ENCODE peak calls at places on chromosomes 6 and 20, in eight cellular contexts. G is endothelial cell; U is SHP77; T is NCI-H187; Y is heart left ventricle; W is neural progenitor cell; N is Right ventricle myocardium inferior; B is activated CD4-positive, alpha-beta T cell treated with anti-CD3 and anti-CD28 coated beads, Interleukin-2, amount 50 U/mL, for 1 hour. S is an unnamed sample.

GRCh38 chr20:2845607-2846006 is 5.1 kb downstream of the VPS16 start:
- DNase-seq in G (no peak), U (no peak), T (no peak), Y (no peak), W (no peak), N (no peak), B (no peak), S (no peak)

GRCh38 chr20:51797357-51798025 is 4.8 kb downstream of the SALL4 start:
- DNase-seq in G (no peak), U (peak), T (no peak), Y (no peak), W (peak), N (no peak), B (no peak), S (no peak)

GRCh38 chr20:25288291-25289181 is 40.7 kb downstream of the PYGB start:
- DNase-seq in G (no peak), U (no peak), T (no peak), Y (peak), W (no peak), N (peak), B (no peak), S (peak)

GRCh38 chr6:293185-294174 is 1.2 kb downstream of the DUSP22 start:
- DNase-seq in G (no peak), U (no peak), T (no peak), Y (peak), W (peak), N (no peak), B (peak), S (peak)

GRCh38 chr6:28922004-28922840 is 1.6 kb downstream of the TRIM27 start:
- DNase-seq in G (no peak), U (peak), T (no peak), Y (no peak), W (no peak), N (no peak), B (peak), S (no peak)

GRCh38 chr6:38413097-38413800 is 226.5 kb downstream of the BTBD9 start:
- DNase-seq in G (no peak), U (no peak), T (no peak), Y (peak), W (no peak), N (no peak), B (no peak), S (no peak)

GRCh38 chr20:10329387-10330005 is 104.5 kb downstream of the MKKS start:
- DNase-seq in G (no peak), U (peak), T (no peak), Y (no peak), W (no peak), N (no peak), B (no peak), S (no peak)

GRCh38 chr6:71531841-71532240 is 243.2 kb downstream of the OGFRL1 start:
- DNase-seq in G (no peak), U (no peak), T (no peak), Y (no peak), W (no peak), N (no peak), B (no peak), S (no peak)

GRCh38 chr6:145863988-145864616 is 49.5 kb upstream of the FBXO30 start:
- DNase-seq in G (no peak), U (no peak), T (no peak), Y (no peak), W (no peak), N (no peak), B (no peak), S (no peak)

GRCh38 chr6:98384766-98385165 is 449.6 kb upstream of the POU3F2 start:
- DNase-seq in G (no peak), U (no peak), T (no peak), Y (no peak), W (peak), N (no peak), B (no peak), S (no peak)

GRCh38 chr20:14820771-14821170 is 483.4 kb upstream of the FLRT3 start:
- DNase-seq in G (no peak), U (peak), T (no peak), Y (no peak), W (peak), N (no peak), B (no peak), S (no peak)

GRCh38 chr20:51183443-51183842 is 160.5 kb upstream of the KCNG1 start:
- DNase-seq in G (no peak), U (no peak), T (no peak), Y (no peak), W (no peak), N (no peak), B (no peak), S (no peak)

GRCh38 chr20:51800132-51800721 is 2.1 kb downstream of the SALL4 start:
- DNase-seq in G (peak), U (no peak), T (no peak), Y (peak), W (peak), N (no peak), B (peak), S (peak)

GRCh38 chr6:46053034-46053933 is 37.6 kb upstream of the CLIC5 start:
- DNase-seq in G (no peak), U (no peak), T (peak), Y (peak), W (no peak), N (no peak), B (no peak), S (peak)

GRCh38 chr20:61957961-61958715 is 107.5 kb downstream of the TAF4 start:
- DNase-seq in G (peak), U (no peak), T (no peak), Y (no peak), W (no peak), N (peak), B (no peak), S (no peak)

GRCh38 chr6:77626431-77626830 is 26.4 kb upstream of the MEI4 start:
- DNase-seq in G (no peak), U (no peak), T (no peak), Y (no peak), W (no peak), N (no peak), B (no peak), S (no peak)

GRCh38 chr20:8005033-8005432 is 14.5 kb downstream of the TMX4 start:
- DNase-seq in G (no peak), U (peak), T (no peak), Y (no peak), W (no peak), N (no peak), B (no peak), S (no peak)

GRCh38 chr20:19211661-19212523 is 550 bp upstream of the SLC24A3 start:
- DNase-seq in G (peak), U (no peak), T (no peak), Y (peak), W (peak), N (peak), B (no peak), S (peak)

GRCh38 chr6:9632026-9632425 is 782.8 kb downstream of the TFAP2A start:
- DNase-seq in G (no peak), U (no peak), T (no peak), Y (no peak), W (no peak), N (no peak), B (no peak), S (no peak)

GRCh38 chr20:16423311-16424212 is 149.7 kb downstream of the KIF16B start:
- DNase-seq in G (no peak), U (no peak), T (no peak), Y (no peak), W (no peak), N (no peak), B (no peak), S (no peak)

GRCh38 chr20:13813910-13814309 is 29.1 kb downstream of the NDUFAF5 start:
- DNase-seq in G (no peak), U (no peak), T (no peak), Y (no peak), W (no peak), N (no peak), B (no peak), S (no peak)

GRCh38 chr20:11556410-11556809 is 361.3 kb upstream of the BTBD3 start:
- DNase-seq in G (no peak), U (no peak), T (no peak), Y (no peak), W (no peak), N (no peak), B (no peak), S (no peak)

S was measured in psoas muscle.